ENCODE peak calls at places on chromosomes 7 and 10, in four cellular contexts. K, H, Q and A are unnamed samples.

GRCh38 chr7:46949270-46949931 is 632.5 kb downstream of the TNS3 start:
- DNase-seq in K (no peak), H (no peak), Q (no peak), A (no peak)

GRCh38 chr7:101363196-101363733 is 590 bp downstream of the COL26A1 start:
- DNase-seq in K (no peak), H (no peak), Q (no peak), A (no peak)

GRCh38 chr7:51127618-51127904 is 189.0 kb downstream of the COBL start:
- DNase-seq in K (no peak), H (no peak), Q (no peak), A (no peak)

GRCh38 chr10:72058989-72059842 is 29.1 kb downstream of the SPOCK2 start:
- DNase-seq in K (peak), H (no peak), Q (peak), A (no peak)

GRCh38 chr7:85695041-85695990 is 508.5 kb upstream of the SEMA3D start:
- DNase-seq in K (no peak), H (no peak), Q (no peak), A (no peak)

GRCh38 chr10:45198596-45199379 is 116.6 kb downstream of the OR13A1 start:
- DNase-seq in K (no peak), H (no peak), Q (no peak), A (no peak)

GRCh38 chr7:140533394-140533872 is 54.1 kb upstream of the MKRN1 start:
- DNase-seq in K (no peak), H (no peak), Q (no peak), A (no peak)

GRCh38 chr7:84786073-84786472 is 400.8 kb downstream of the SEMA3D start:
- DNase-seq in K (no peak), H (no peak), Q (no peak), A (no peak)

GRCh38 chr7:98240961-98241673 is 10.9 kb downstream of the TECPR1 start:
- DNase-seq in K (peak), H (peak), Q (no peak), A (no peak)

GRCh38 chr7:81457858-81458522 is 311.9 kb downstream of the HGF start:
- DNase-seq in K (no peak), H (peak), Q (no peak), A (no peak)